ENCODE peak calls at places on chromosomes 5 and 9, in seven cellular contexts. One of them, this sample, is unnamed.

GRCh38 chr5:142390303-142390840 is 65.6 kb upstream of the SPRY4 start:
- DNase-seq in glutamatergic neuron: no peak
- DNase-seq in osteocyte: no peak
- DNase-seq in left lung: no peak
- DNase-seq in heart left ventricle: no peak
- DNase-seq in AG09309: peak; percentile 17
- DNase-seq in AG04450: no peak
- DNase-seq in this sample: no peak

GRCh38 chr9:38017149-38017884 is 51.7 kb downstream of the SHB start:
- DNase-seq in AG09309: no peak
- DNase-seq in osteocyte: no peak
- DNase-seq in heart left ventricle: peak; percentile 74
- DNase-seq in AG04450: no peak
- DNase-seq in left lung: peak; percentile 69
- DNase-seq in glutamatergic neuron: peak; percentile 62
- DNase-seq in this sample: no peak

GRCh38 chr9:117097761-117098160 is 317.1 kb downstream of the ASTN2 start:
- DNase-seq in AG09309: no peak
- DNase-seq in left lung: no peak
- DNase-seq in AG04450: no peak
- DNase-seq in osteocyte: no peak
- DNase-seq in glutamatergic neuron: no peak
- DNase-seq in heart left ventricle: no peak
- DNase-seq in this sample: no peak

GRCh38 chr5:174829511-174829864 is 105.1 kb downstream of the MSX2 start:
- DNase-seq in osteocyte: no peak
- DNase-seq in left lung: no peak
- DNase-seq in heart left ventricle: no peak
- DNase-seq in AG04450: no peak
- DNase-seq in AG09309: no peak
- DNase-seq in glutamatergic neuron: no peak
- DNase-seq in this sample: no peak

GRCh38 chr5:39678533-39678932 is 253.8 kb upstream of the DAB2 start:
- DNase-seq in AG09309: no peak
- DNase-seq in glutamatergic neuron: no peak
- DNase-seq in left lung: no peak
- DNase-seq in heart left ventricle: no peak
- DNase-seq in AG04450: no peak
- DNase-seq in osteocyte: no peak
- DNase-seq in this sample: no peak

GRCh38 chr5:167626341-167627118 is 664.9 kb upstream of the WWC1 start:
- DNase-seq in AG09309: no peak
- DNase-seq in glutamatergic neuron: no peak
- DNase-seq in left lung: no peak
- DNase-seq in heart left ventricle: no peak
- DNase-seq in AG04450: no peak
- DNase-seq in osteocyte: no peak
- DNase-seq in this sample: no peak

GRCh38 chr5:38423536-38424178 is 132.8 kb downstream of the LIFR start:
- DNase-seq in glutamatergic neuron: peak; percentile 48
- DNase-seq in left lung: no peak
- DNase-seq in osteocyte: no peak
- DNase-seq in AG09309: no peak
- DNase-seq in AG04450: no peak
- DNase-seq in heart left ventricle: no peak
- DNase-seq in this sample: no peak

GRCh38 chr5:110716247-110717245 is 9.9 kb downstream of the TMEM232 start:
- DNase-seq in glutamatergic neuron: no peak
- DNase-seq in AG04450: no peak
- DNase-seq in AG09309: no peak
- DNase-seq in left lung: no peak
- DNase-seq in heart left ventricle: no peak
- DNase-seq in osteocyte: no peak
- DNase-seq in this sample: no peak

GRCh38 chr5:77776606-77777206 is 567 bp upstream of the TBCA start:
- DNase-seq in left lung: no peak
- DNase-seq in osteocyte: no peak
- DNase-seq in AG04450: peak; percentile 8
- DNase-seq in glutamatergic neuron: no peak
- DNase-seq in heart left ventricle: no peak
- DNase-seq in AG09309: no peak
- DNase-seq in this sample: no peak

GRCh38 chr5:112711436-112711835 is 26.2 kb upstream of the APC start:
- DNase-seq in AG04450: no peak
- DNase-seq in left lung: no peak
- DNase-seq in glutamatergic neuron: no peak
- DNase-seq in AG09309: no peak
- DNase-seq in osteocyte: no peak
- DNase-seq in heart left ventricle: no peak
- DNase-seq in this sample: no peak

GRCh38 chr5:59648949-59649921 is 244.3 kb downstream of the PDE4D start:
- DNase-seq in glutamatergic neuron: no peak
- DNase-seq in heart left ventricle: no peak
- DNase-seq in left lung: no peak
- DNase-seq in osteocyte: no peak
- DNase-seq in AG04450: no peak
- DNase-seq in AG09309: no peak
- DNase-seq in this sample: no peak

GRCh38 chr5:150846651-150847333 is 471 bp downstream of the IRGM start:
- DNase-seq in left lung: peak; percentile 36
- DNase-seq in glutamatergic neuron: no peak
- DNase-seq in heart left ventricle: peak; percentile 52
- DNase-seq in osteocyte: no peak
- DNase-seq in AG09309: peak; percentile 75
- DNase-seq in AG04450: peak; percentile 72
- DNase-seq in this sample: no peak

GRCh38 chr5:132265336-132266030 is 8.0 kb downstream of the PDLIM4 start:
- DNase-seq in AG04450: peak; percentile 81
- DNase-seq in AG09309: peak; percentile 91
- DNase-seq in left lung: peak; percentile 56
- DNase-seq in glutamatergic neuron: peak; percentile 53
- DNase-seq in osteocyte: peak; percentile 91
- DNase-seq in heart left ventricle: peak; percentile 69
- DNase-seq in this sample: peak; percentile 74

GRCh38 chr9:137313956-137314560 is 12.0 kb upstream of the NRARP start:
- DNase-seq in AG09309: no peak
- DNase-seq in osteocyte: no peak
- DNase-seq in heart left ventricle: peak; percentile 30
- DNase-seq in glutamatergic neuron: peak; percentile 24
- DNase-seq in AG04450: no peak
- DNase-seq in left lung: no peak
- DNase-seq in this sample: no peak

GRCh38 chr9:624935-625505 is 216.5 kb upstream of the DMRT1 start:
- DNase-seq in osteocyte: no peak
- DNase-seq in left lung: no peak
- DNase-seq in AG04450: no peak
- DNase-seq in AG09309: no peak
- DNase-seq in heart left ventricle: no peak
- DNase-seq in glutamatergic neuron: no peak
- DNase-seq in this sample: no peak

GRCh38 chr5:107484261-107484660 is 186.5 kb downstream of the EFNA5 start:
- DNase-seq in osteocyte: no peak
- DNase-seq in AG04450: no peak
- DNase-seq in heart left ventricle: no peak
- DNase-seq in left lung: no peak
- DNase-seq in glutamatergic neuron: no peak
- DNase-seq in AG09309: peak; percentile 40
- DNase-seq in this sample: no peak

GRCh38 chr5:32935292-32935691 is 224.2 kb downstream of the NPR3 start:
- DNase-seq in AG09309: no peak
- DNase-seq in heart left ventricle: no peak
- DNase-seq in glutamatergic neuron: no peak
- DNase-seq in left lung: no peak
- DNase-seq in osteocyte: no peak
- DNase-seq in AG04450: no peak
- DNase-seq in this sample: no peak

GRCh38 chr9:95592931-95593330 is 76.2 kb upstream of the PTCH1 start:
- DNase-seq in osteocyte: no peak
- DNase-seq in heart left ventricle: no peak
- DNase-seq in AG09309: no peak
- DNase-seq in glutamatergic neuron: no peak
- DNase-seq in left lung: no peak
- DNase-seq in AG04450: no peak
- DNase-seq in this sample: no peak

GRCh38 chr5:138382347-138382746 is 29.9 kb downstream of the KDM3B start:
- DNase-seq in AG04450: no peak
- DNase-seq in AG09309: no peak
- DNase-seq in heart left ventricle: no peak
- DNase-seq in left lung: no peak
- DNase-seq in osteocyte: no peak
- DNase-seq in glutamatergic neuron: no peak
- DNase-seq in this sample: no peak

GRCh38 chr5:174312641-174313040 is 267.1 kb downstream of the NSG2 start:
- DNase-seq in AG09309: no peak
- DNase-seq in osteocyte: no peak
- DNase-seq in heart left ventricle: peak; percentile 7
- DNase-seq in glutamatergic neuron: no peak
- DNase-seq in left lung: no peak
- DNase-seq in AG04450: no peak
- DNase-seq in this sample: peak; percentile 50

GRCh38 chr5:109996246-109996645 is 306.5 kb downstream of the MAN2A1 start:
- DNase-seq in AG04450: no peak
- DNase-seq in AG09309: no peak
- DNase-seq in heart left ventricle: no peak
- DNase-seq in osteocyte: no peak
- DNase-seq in glutamatergic neuron: no peak
- DNase-seq in left lung: no peak
- DNase-seq in this sample: no peak

GRCh38 chr9:105475302-105475701 is 27.5 kb downstream of the FSD1L start:
- DNase-seq in osteocyte: no peak
- DNase-seq in left lung: no peak
- DNase-seq in glutamatergic neuron: no peak
- DNase-seq in heart left ventricle: no peak
- DNase-seq in AG04450: no peak
- DNase-seq in AG09309: no peak
- DNase-seq in this sample: no peak
- TF ChIP-seq CTCF in osteocyte: peak; percentile 53
- TF ChIP-seq CTCF in left lung: no peak
- TF ChIP-seq CTCF in glutamatergic neuron: peak; percentile 23
- TF ChIP-seq CTCF in heart left ventricle: peak; percentile 10
- TF ChIP-seq CTCF in AG04450: peak; percentile 61
- TF ChIP-seq CTCF in AG09309: peak; percentile 43
- TF ChIP-seq CTCF in this sample: peak; percentile 63

GRCh38 chr9:69054989-69055388 is 19.4 kb downstream of the FXN start:
- DNase-seq in AG04450: no peak
- DNase-seq in left lung: peak; percentile 62
- DNase-seq in heart left ventricle: no peak
- DNase-seq in osteocyte: no peak
- DNase-seq in AG09309: no peak
- DNase-seq in glutamatergic neuron: no peak
- DNase-seq in this sample: no peak

GRCh38 chr9:69060766-69061165 is 25.2 kb downstream of the FXN start:
- DNase-seq in AG09309: no peak
- DNase-seq in left lung: no peak
- DNase-seq in glutamatergic neuron: no peak
- DNase-seq in osteocyte: no peak
- DNase-seq in heart left ventricle: no peak
- DNase-seq in AG04450: no peak
- DNase-seq in this sample: peak; percentile 34

GRCh38 chr9:69062195-69062594 is 26.6 kb downstream of the FXN start:
- DNase-seq in heart left ventricle: no peak
- DNase-seq in glutamatergic neuron: no peak
- DNase-seq in osteocyte: no peak
- DNase-seq in AG04450: no peak
- DNase-seq in left lung: no peak
- DNase-seq in AG09309: no peak
- DNase-seq in this sample: no peak

GRCh38 chr9:69056416-69056815 is 20.9 kb downstream of the FXN start:
- DNase-seq in left lung: no peak
- DNase-seq in osteocyte: no peak
- DNase-seq in glutamatergic neuron: no peak
- DNase-seq in AG09309: no peak
- DNase-seq in AG04450: no peak
- DNase-seq in heart left ventricle: no peak
- DNase-seq in this sample: no peak

GRCh38 chr9:69058101-69058500 is 22.5 kb downstream of the FXN start:
- DNase-seq in glutamatergic neuron: no peak
- DNase-seq in left lung: no peak
- DNase-seq in AG09309: no peak
- DNase-seq in AG04450: no peak
- DNase-seq in heart left ventricle: no peak
- DNase-seq in osteocyte: no peak
- DNase-seq in this sample: no peak
- TF ChIP-seq CTCF in glutamatergic neuron: no peak
- TF ChIP-seq CTCF in left lung: no peak
- TF ChIP-seq CTCF in AG09309: no peak
- TF ChIP-seq CTCF in AG04450: no peak
- TF ChIP-seq CTCF in heart left ventricle: no peak
- TF ChIP-seq CTCF in osteocyte: no peak
- TF ChIP-seq CTCF in this sample: no peak

GRCh38 chr9:106443520-106443919 is 419.4 kb upstream of the ZNF462 start:
- DNase-seq in left lung: no peak
- DNase-seq in AG09309: no peak
- DNase-seq in heart left ventricle: no peak
- DNase-seq in AG04450: no peak
- DNase-seq in glutamatergic neuron: no peak
- DNase-seq in osteocyte: no peak
- DNase-seq in this sample: no peak
- TF ChIP-seq CTCF in left lung: no peak
- TF ChIP-seq CTCF in AG09309: no peak
- TF ChIP-seq CTCF in heart left ventricle: no peak
- TF ChIP-seq CTCF in AG04450: no peak
- TF ChIP-seq CTCF in glutamatergic neuron: no peak
- TF ChIP-seq CTCF in osteocyte: no peak
- TF ChIP-seq CTCF in this sample: no peak

GRCh38 chr5:137201876-137202275 is 297.2 kb downstream of the SPOCK1 start:
- DNase-seq in heart left ventricle: no peak
- DNase-seq in osteocyte: no peak
- DNase-seq in AG09309: peak; percentile 60
- DNase-seq in left lung: no peak
- DNase-seq in glutamatergic neuron: no peak
- DNase-seq in AG04450: no peak
- DNase-seq in this sample: no peak

GRCh38 chr5:137203011-137203632 is 296.0 kb downstream of the SPOCK1 start:
- DNase-seq in left lung: no peak
- DNase-seq in AG09309: no peak
- DNase-seq in heart left ventricle: no peak
- DNase-seq in AG04450: no peak
- DNase-seq in osteocyte: no peak
- DNase-seq in glutamatergic neuron: no peak
- DNase-seq in this sample: no peak

GRCh38 chr5:137200906-137201305 is 298.2 kb downstream of the SPOCK1 start:
- DNase-seq in heart left ventricle: no peak
- DNase-seq in left lung: no peak
- DNase-seq in AG09309: no peak
- DNase-seq in glutamatergic neuron: no peak
- DNase-seq in AG04450: no peak
- DNase-seq in osteocyte: no peak
- DNase-seq in this sample: no peak

GRCh38 chr5:137199201-137199600 is 299.9 kb downstream of the SPOCK1 start:
- DNase-seq in glutamatergic neuron: no peak
- DNase-seq in AG04450: no peak
- DNase-seq in left lung: no peak
- DNase-seq in AG09309: no peak
- DNase-seq in heart left ventricle: no peak
- DNase-seq in osteocyte: no peak
- DNase-seq in this sample: no peak

DNA sequence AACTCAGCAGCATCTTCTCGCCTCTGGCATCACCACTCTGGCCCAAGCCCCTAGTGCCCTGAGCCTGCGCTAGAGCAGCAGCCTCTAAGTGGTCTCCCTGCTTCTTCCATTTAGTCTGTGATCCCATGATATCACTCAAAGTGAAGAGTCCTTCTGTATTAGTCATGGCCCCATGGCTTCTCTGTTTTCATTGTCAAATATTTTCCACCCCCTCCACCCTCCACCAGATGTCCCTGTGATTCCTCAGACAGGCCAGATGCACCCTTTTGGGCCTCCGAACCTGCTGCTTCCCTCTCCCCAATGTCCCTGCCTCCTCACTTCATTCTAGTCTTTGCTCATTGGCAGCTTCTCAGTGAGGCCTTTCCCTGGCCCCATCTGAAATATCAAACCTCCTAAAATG is 299.2 kb downstream of the SPOCK1 start:
- DNase-seq in heart left ventricle: no peak
- DNase-seq in left lung: no peak
- DNase-seq in glutamatergic neuron: no peak
- DNase-seq in AG09309: no peak
- DNase-seq in AG04450: no peak
- DNase-seq in osteocyte: no peak
- DNase-seq in this sample: no peak
- TF ChIP-seq CTCF in heart left ventricle: no peak
- TF ChIP-seq CTCF in left lung: no peak
- TF ChIP-seq CTCF in glutamatergic neuron: no peak
- TF ChIP-seq CTCF in AG09309: peak; percentile 42
- TF ChIP-seq CTCF in AG04450: no peak
- TF ChIP-seq CTCF in osteocyte: peak; percentile 28
- TF ChIP-seq CTCF in this sample: no peak